ENCODE peak calls at places on chromosomes 3 and 15, in nine cellular contexts. E, H, I, P, Z, O, C, R and G are unnamed samples.
A peak's percentile ranks its signal among the peaks of the same experiment; 100 is the strongest.

GRCh38 chr15:31130576-31131237 is 29.2 kb upstream of the TRPM1 start:
- DNase-seq in E (no peak), H (no peak), I (no peak), P (no peak), Z (no peak), O (no peak), C (no peak), R (no peak), G (no peak)

GRCh38 chr3:195508185-195508584 is 34.9 kb downstream of the PPP1R2 start:
- DNase-seq in E (no peak), H (no peak), I (no peak), P (no peak), Z (no peak), O (no peak), C (no peak), R (peak; percentile 0), G (no peak)

GRCh38 chr3:8822141-8822540 is 52.7 kb upstream of the OXTR start:
- DNase-seq in E (peak; percentile 62), H (peak; percentile 81), I (no peak), P (no peak), Z (no peak), O (no peak), C (no peak), R (no peak), G (peak; percentile 22)

GRCh38 chr15:44593042-44593736 is 56.2 kb downstream of the EIF3J start:
- DNase-seq in E (peak; percentile 19), H (peak; percentile 37), I (no peak), P (no peak), Z (no peak), O (no peak), C (no peak), R (no peak), G (no peak)

GRCh38 chr3:153289334-153289808 is 127.3 kb downstream of the RAP2B start:
- DNase-seq in E (peak; percentile 70), H (no peak), I (no peak), P (no peak), Z (no peak), O (no peak), C (no peak), R (no peak), G (no peak)

GRCh38 chr3:3053974-3054373 is 56.2 kb downstream of the IL5RA start:
- DNase-seq in E (no peak), H (peak; percentile 59), I (no peak), P (no peak), Z (no peak), O (no peak), C (no peak), R (no peak), G (no peak)

GRCh38 chr15:84955089-84955848 is 26.4 kb upstream of the PDE8A start:
- DNase-seq in E (peak; percentile 54), H (peak; percentile 83), I (peak; percentile 70), P (peak; percentile 33), Z (peak; percentile 79), O (peak; percentile 54), C (peak; percentile 84), R (peak; percentile 84), G (peak; percentile 57)

GRCh38 chr15:63724760-63725159 is 109.0 kb downstream of the HERC1 start:
- DNase-seq in E (no peak), H (no peak), I (no peak), P (no peak), Z (no peak), O (no peak), C (no peak), R (no peak), G (no peak)

GRCh38 chr3:48820626-48821324 is 26.9 kb downstream of the PRKAR2A start:
- DNase-seq in E (peak; percentile 29), H (peak; percentile 85), I (no peak), P (peak; percentile 35), Z (no peak), O (no peak), C (no peak), R (peak; percentile 84), G (peak; percentile 41)

GRCh38 chr3:86229086-86229774 is 761.7 kb downstream of the VGLL3 start:
- DNase-seq in E (no peak), H (no peak), I (no peak), P (no peak), Z (no peak), O (no peak), C (no peak), R (no peak), G (no peak)

GRCh38 chr3:143067201-143067600 is 52.4 kb upstream of the CHST2 start:
- DNase-seq in E (no peak), H (peak; percentile 6), I (no peak), P (no peak), Z (no peak), O (no peak), C (no peak), R (no peak), G (no peak)

DNA sequence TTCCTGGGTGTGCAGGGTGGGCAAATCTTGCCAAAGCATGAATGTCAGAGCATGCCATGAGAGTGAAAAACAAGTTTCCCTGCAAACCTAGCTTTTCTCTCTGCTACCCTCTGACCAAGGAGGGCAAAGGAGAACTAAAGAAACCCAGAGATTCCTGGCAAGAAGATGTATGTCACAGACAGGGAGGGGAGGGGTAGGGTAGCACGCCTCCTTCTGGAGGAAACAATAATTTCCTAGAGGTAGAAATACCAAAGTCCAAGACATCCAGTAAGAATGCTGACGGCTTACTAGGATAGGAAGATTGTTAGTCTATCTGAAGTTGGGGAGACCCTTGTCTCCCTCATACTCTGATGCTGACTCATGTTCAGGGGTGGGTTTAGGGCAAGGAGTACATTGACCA is 203.9 kb downstream of the NR1D2 start:
- DNase-seq in E (no peak), H (no peak), I (no peak), P (no peak), Z (no peak), O (no peak), C (no peak), R (no peak), G (no peak)
- TF ChIP-seq CTCF in E (peak; percentile 4), H (peak; percentile 15), I (no peak), P (peak; percentile 25), Z (no peak), O (no peak), C (no peak), R (no peak), G (no peak)

GRCh38 chr3:128494152-128494650 is 1.2 kb upstream of the GATA2 start:
- DNase-seq in E (no peak), H (no peak), I (no peak), P (no peak), Z (no peak), O (no peak), C (no peak), R (no peak), G (no peak)
- H3K4me3 ChIP-seq in E (no peak overlapping the region), H (no peak overlapping the region), I (no peak overlapping the region), P (no peak overlapping the region), Z (no peak overlapping the region), O (no peak overlapping the region), C (no peak overlapping the region), R (no peak overlapping the region), G (no peak overlapping the region)

GRCh38 chr3:50415813-50416212 is 56.5 kb upstream of the TMEM115 start:
- DNase-seq in E (no peak), H (no peak), I (no peak), P (no peak), Z (no peak), O (no peak), C (no peak), R (no peak), G (no peak)

GRCh38 chr3:50412355-50412754 is 53.0 kb upstream of the TMEM115 start:
- DNase-seq in E (no peak), H (no peak), I (no peak), P (no peak), Z (no peak), O (no peak), C (no peak), R (no peak), G (no peak)

GRCh38 chr3:50417637-50418033 is 58.3 kb upstream of the TMEM115 start:
- DNase-seq in E (peak; percentile 17), H (no peak), I (no peak), P (no peak), Z (no peak), O (no peak), C (no peak), R (no peak), G (no peak)

GRCh38 chr3:50416736-50417636 is 57.7 kb upstream of the TMEM115 start:
- DNase-seq in E (no peak), H (no peak), I (no peak), P (no peak), Z (no peak), O (no peak), C (no peak), R (no peak), G (no peak)

DNA sequence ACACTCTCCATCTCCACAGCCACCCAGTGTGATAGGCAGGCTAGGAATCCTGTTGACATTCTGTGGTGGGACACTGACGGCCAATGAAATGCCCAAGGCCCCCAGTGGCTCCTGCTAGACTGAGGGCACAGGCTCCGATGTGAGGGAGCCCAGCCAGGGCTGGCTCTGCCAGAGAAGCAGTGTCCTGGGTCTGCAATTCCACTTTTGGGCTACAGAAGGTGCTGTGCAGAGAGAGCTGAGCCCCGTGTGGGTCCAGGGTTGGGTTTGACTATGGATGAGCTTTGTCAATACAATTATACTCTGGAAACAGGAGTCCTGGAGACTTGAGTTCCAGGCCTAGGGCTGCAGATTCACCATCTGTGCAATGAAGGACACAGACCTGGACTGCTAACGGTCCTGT is 55.7 kb upstream of the TMEM115 start:
- DNase-seq in E (no peak), H (no peak), I (no peak), P (no peak), Z (no peak), O (no peak), C (no peak), R (no peak), G (no peak)
- TF ChIP-seq CTCF in E (no peak), H (no peak), I (no peak), P (peak; percentile 43), Z (peak; percentile 50), O (no peak), C (no peak), R (no peak), G (no peak)

DNA sequence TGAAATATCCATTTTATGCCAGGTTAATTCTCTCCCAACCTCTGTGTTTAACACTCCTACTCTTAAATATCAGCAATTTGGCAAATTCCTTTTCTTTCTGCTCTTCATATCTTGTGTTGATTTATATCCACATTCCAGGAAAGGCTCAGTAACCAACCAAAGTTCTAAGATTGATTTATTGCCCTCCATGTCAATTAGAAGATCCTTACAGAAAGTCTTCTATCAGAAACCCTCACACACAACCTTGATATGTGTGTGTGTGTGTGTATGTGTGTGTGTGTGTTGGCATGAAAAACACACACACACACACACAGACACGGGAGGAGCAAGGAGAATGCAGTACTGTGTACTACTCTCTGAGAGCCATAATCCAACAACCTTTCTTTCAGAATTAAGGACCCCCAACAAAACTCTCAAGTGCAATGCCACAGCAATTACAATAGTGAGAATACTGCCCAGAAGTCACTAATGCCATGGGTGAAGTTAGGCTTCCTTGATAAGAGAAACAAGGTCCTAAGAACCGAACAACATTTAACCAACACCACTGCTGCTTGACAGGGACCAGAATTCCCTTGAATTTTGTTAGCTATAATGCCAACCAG is 1.1 kb downstream of the LSAMP start:
- DNase-seq in E (no peak), H (peak; percentile 3), I (no peak), P (no peak), Z (no peak), O (no peak), C (no peak), R (no peak), G (no peak)
- H3K4me3 ChIP-seq in E (no peak overlapping the region), H (peak overlapping the region; percentile 36), I (no peak overlapping the region), P (peak overlapping the region; percentile 55), Z (peak overlapping the region; percentile 35), O (peak overlapping the region; percentile 21), C (no peak overlapping the region), R (no peak overlapping the region), G (peak overlapping the region; percentile 67)